ENCODE peak calls at places on chromosome 19, in six cellular contexts. L is left lung, V is BE2C, R is IMR-90, Q is PC-9, M is PC-3. C is an unnamed sample.

GRCh38 chr19:1063909-1064660 is 2.9 kb upstream of the ARHGAP45 start:
- DNase-seq in R (no peak), L (no peak), Q (no peak), M (peak; percentile 6), V (no peak), C (peak; percentile 83)

GRCh38 chr19:31261651-31262331 is 87.4 kb downstream of the TSHZ3 start:
- DNase-seq in R (peak; percentile 38), V (no peak), M (no peak), L (no peak), Q (no peak), C (no peak)

GRCh38 chr19:36090930-36091695 is 19.8 kb upstream of the OVOL3 start:
- DNase-seq in L (no peak), Q (no peak), M (no peak), R (no peak), V (no peak), C (no peak)

GRCh38 chr19:18832331-18833140 is 777 bp downstream of the UPF1 start:
- DNase-seq in M (peak; percentile 16), Q (no peak), V (no peak), L (no peak), R (no peak), C (peak; percentile 65)

GRCh38 chr19:1321539-1321938 is 35.9 kb downstream of the EFNA2 start:
- DNase-seq in Q (no peak), R (no peak), V (no peak), L (no peak), M (no peak), C (no peak)

GRCh38 chr19:35329323-35329722 is 336 bp downstream of the CD22 start:
- DNase-seq in Q (no peak), M (no peak), L (no peak), V (no peak), R (no peak), C (no peak)

GRCh38 chr19:55083004-55083850 is 7.6 kb downstream of the EPS8L1 start:
- DNase-seq in M (no peak), Q (peak; percentile 5), R (no peak), L (no peak), V (no peak), C (no peak)

GRCh38 chr19:36377541-36378178 is 1.3 kb downstream of the ZFP14 start:
- DNase-seq in Q (no peak), R (no peak), L (no peak), V (no peak), M (no peak), C (no peak)

GRCh38 chr19:41626877-41627276 is at the start of gene CEACAM4:
- DNase-seq in L (peak; percentile 82), Q (no peak), R (no peak), V (no peak), M (no peak), C (no peak)

GRCh38 chr19:56148096-56148495 is 7.0 kb downstream of the ZNF444 start:
- DNase-seq in L (no peak), V (no peak), R (no peak), M (no peak), Q (no peak), C (no peak)

GRCh38 chr19:15292847-15293582 is 39.3 kb downstream of the BRD4 start:
- DNase-seq in V (no peak), R (no peak), L (no peak), Q (no peak), M (no peak), C (no peak)

GRCh38 chr19:15296353-15296752 is 36.0 kb downstream of the BRD4 start:
- DNase-seq in M (no peak), L (no peak), V (no peak), R (no peak), Q (no peak), C (no peak)

GRCh38 chr19:15296841-15297415 is 35.4 kb downstream of the BRD4 start:
- DNase-seq in L (no peak), V (no peak), M (peak; percentile 63), R (no peak), Q (no peak), C (peak; percentile 73)

GRCh38 chr19:15293751-15294505 is 38.4 kb downstream of the BRD4 start:
- DNase-seq in Q (no peak), R (peak; percentile 66), V (peak; percentile 49), L (no peak), M (no peak), C (no peak)

DNA sequence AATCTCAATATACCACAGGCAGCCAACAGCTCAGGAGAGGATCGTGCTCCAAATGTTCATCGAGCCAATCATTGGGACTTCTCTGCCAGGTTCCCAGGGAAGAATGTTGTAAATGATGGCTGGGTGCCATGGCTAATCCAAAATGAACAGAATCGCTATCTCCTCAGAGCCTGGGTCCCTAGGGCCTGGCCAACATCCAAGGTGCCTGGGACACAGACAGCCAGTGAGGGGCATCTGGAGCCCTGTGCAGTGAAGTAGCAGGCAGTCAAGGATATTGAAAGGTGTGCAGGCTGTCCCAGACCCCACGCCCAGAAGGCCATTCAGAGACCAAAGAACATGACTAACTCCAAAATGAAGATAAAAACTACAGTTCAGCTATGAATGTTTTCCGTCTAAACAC is 37.7 kb downstream of the BRD4 start:
- DNase-seq in L (no peak), V (peak; percentile 87), M (no peak), Q (no peak), R (no peak), C (no peak)
- H3K4me3 ChIP-seq in L (no peak overlapping the region), V (no peak overlapping the region), M (no peak overlapping the region), Q (no peak overlapping the region), R (no peak overlapping the region), C (no peak overlapping the region)

GRCh38 chr19:39212377-39212742 is 8.3 kb upstream of the SYCN start:
- DNase-seq in L (peak; percentile 44), M (peak; percentile 32), R (no peak), Q (no peak), V (no peak), C (peak; percentile 67)
- TF ChIP-seq CTCF in L (peak; percentile 13), M (peak; percentile 61), R (peak; percentile 32), Q (peak; percentile 59), V (peak; percentile 43), C (peak; percentile 46)

DNA sequence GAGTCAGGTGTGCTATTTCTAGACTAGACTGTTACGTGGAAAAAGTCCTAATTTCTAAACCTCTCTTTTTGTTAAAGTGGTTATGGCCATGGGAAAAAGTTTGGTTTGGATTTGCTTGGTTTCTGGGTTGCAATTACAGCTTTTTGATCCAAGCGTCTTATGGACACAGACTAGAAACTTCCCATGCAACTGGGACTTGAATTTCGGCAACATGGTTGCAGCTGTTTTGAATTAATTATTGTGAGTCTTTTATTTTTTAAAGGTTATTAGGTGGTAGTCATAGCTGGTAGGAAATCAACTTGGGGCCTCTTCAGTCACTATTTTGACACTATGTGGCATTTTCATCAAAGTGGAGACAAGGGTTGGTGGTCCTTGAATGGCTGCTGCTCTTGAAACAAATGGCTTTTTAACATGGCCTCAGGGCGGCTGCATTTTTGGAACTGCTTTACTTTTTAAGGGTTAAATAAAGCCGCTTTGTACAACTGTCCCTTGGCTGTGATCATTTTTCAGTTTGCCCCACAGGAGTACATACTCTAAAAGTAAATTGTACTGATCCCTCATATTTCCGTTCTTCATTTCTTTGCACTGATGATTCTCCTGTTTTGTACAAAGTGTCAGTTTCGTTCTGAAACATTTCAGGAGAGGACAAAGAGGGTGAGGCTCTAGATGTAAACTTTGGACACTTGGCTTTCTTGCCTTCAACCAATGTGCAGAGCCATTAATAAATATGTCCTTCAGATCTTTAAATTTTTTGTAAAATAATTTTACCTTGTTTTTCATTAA is 15.9 kb downstream of the HNRNPM start:
- DNase-seq in L (no peak), R (no peak), Q (no peak), M (no peak), V (no peak), C (no peak)
- H3K4me1 ChIP-seq in L (peaks cover 38% of the 10 kb centered on the region), R (peaks cover 39% of the 10 kb centered on the region), Q (peaks cover 35% of the 10 kb centered on the region), M (peaks cover 43% of the 10 kb centered on the region), V (peaks cover 13% of the 10 kb centered on the region), C (peaks cover 54% of the 10 kb centered on the region)

GRCh38 chr19:22634450-22634827 is 315 bp downstream of the ZNF492 start:
- DNase-seq in Q (no peak), V (no peak), M (no peak), R (no peak), L (no peak), C (no peak)
- H3K4me3 ChIP-seq in Q (no peak overlapping the region), V (no peak overlapping the region), M (peak overlapping the region; percentile 85), R (peak overlapping the region; percentile 89), L (peak overlapping the region; percentile 52), C (no peak overlapping the region)

GRCh38 chr19:38675611-38676010 is 28.2 kb downstream of the ACTN4 start:
- DNase-seq in L (no peak), V (no peak), R (no peak), Q (no peak), M (no peak), C (no peak)
- TF ChIP-seq CTCF in L (no peak), V (no peak), R (no peak), Q (no peak), M (no peak), C (no peak)

C was measured in Caco-2.